ENCODE peak calls at places on chromosomes 4 and X, in four cellular contexts. F, D, M and G are unnamed samples.

GRCh38 chrX:119247702-119248101 is 11.6 kb downstream of the PGRMC1 start:
- DNase-seq in F (no peak), D (no peak), M (no peak), G (no peak)

GRCh38 chr4:60216752-60217151 is 983.4 kb upstream of the ADGRL3 start:
- DNase-seq in F (no peak), D (peak; percentile 8), M (peak; percentile 82), G (no peak)

GRCh38 chrX:68332156-68332823 is 101.0 kb downstream of the OPHN1 start:
- DNase-seq in F (no peak), D (no peak), M (no peak), G (no peak)

GRCh38 chr4:7819446-7819845 is 120.2 kb downstream of the AFAP1 start:
- DNase-seq in F (no peak), D (no peak), M (no peak), G (no peak)

GRCh38 chr4:85477538-85477937 is 2.6 kb downstream of the ARHGAP24 start:
- DNase-seq in F (no peak), D (peak; percentile 26), M (peak; percentile 18), G (no peak)

GRCh38 chr4:76306882-76307669 is 543 bp downstream of the STBD1 start:
- DNase-seq in F (peak; percentile 71), D (peak; percentile 49), M (peak; percentile 68), G (no peak)

GRCh38 chr4:8319731-8320385 is 50.3 kb downstream of the HTRA3 start:
- DNase-seq in F (peak; percentile 31), D (no peak), M (no peak), G (peak; percentile 86)

GRCh38 chrX:11341274-11342256 is 48.4 kb downstream of the AMELX start:
- DNase-seq in F (peak; percentile 67), D (peak; percentile 88), M (peak; percentile 86), G (no peak)

GRCh38 chrX:110003167-110004156 is 548 bp downstream of the TMEM164 start:
- DNase-seq in F (peak; percentile 18), D (no peak), M (peak; percentile 38), G (no peak)

GRCh38 chrX:53356186-53356585 is 66.3 kb downstream of the SMC1A start:
- DNase-seq in F (no peak), D (no peak), M (no peak), G (no peak)

GRCh38 chr4:77911842-77912450 is 49.3 kb downstream of the MRPL1 start:
- DNase-seq in F (no peak), D (peak; percentile 62), M (no peak), G (no peak)

GRCh38 chr4:53905281-53905934 is 159.0 kb downstream of the CHIC2 start:
- DNase-seq in F (no peak), D (no peak), M (peak; percentile 80), G (no peak)

GRCh38 chr4:53899544-53900274 is 164.7 kb downstream of the CHIC2 start:
- DNase-seq in F (no peak), D (peak; percentile 76), M (peak; percentile 73), G (no peak)

GRCh38 chr4:53895137-53895536 is 169.3 kb downstream of the CHIC2 start:
- DNase-seq in F (no peak), D (no peak), M (no peak), G (peak; percentile 22)

GRCh38 chr4:53902786-53903185 is 161.6 kb downstream of the CHIC2 start:
- DNase-seq in F (no peak), D (no peak), M (no peak), G (no peak)

GRCh38 chr4:53900275-53900649 is 164.1 kb downstream of the CHIC2 start:
- DNase-seq in F (no peak), D (no peak), M (no peak), G (no peak)
- H3K4me3 ChIP-seq in F (no peak overlapping the region), D (peak overlapping the region; percentile 9), M (peak overlapping the region; percentile 50), G (no peak overlapping the region)

DNA sequence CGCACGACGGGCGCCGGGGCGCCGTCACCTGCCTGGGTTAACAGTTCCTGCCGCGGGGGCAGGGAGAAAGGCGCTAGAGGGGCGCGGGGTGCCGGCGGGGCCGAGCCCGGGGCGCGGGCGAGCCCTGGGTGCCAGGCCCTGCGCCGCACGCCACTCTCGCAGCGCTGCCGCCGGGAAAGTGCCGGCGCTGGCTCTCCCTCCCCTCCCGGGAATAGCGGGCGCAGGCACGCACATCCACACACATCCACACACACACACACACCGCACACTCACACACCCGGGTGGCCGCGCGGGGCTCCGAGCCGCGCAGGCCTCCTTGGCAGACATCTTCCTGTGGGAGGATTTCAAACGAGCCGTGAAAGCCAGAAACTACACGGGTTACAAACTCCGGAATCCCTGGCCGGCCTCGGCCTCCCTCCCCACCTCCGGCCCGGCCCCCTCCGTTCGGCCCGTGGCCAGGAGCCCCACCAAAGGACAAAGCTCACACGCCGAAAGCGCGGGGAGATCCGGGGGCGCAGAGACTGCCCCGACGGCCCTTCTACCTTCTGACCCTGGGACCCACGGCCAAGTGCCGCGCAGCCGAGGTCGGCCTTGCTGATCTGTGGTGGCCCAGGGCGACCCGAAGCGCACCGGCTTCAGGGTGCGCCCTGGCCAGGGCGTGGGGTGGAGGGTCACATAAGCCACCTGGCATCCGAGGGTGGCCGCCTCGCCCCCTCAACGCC is 92.3 kb downstream of the BCOR start:
- DNase-seq in F (no peak), D (no peak), M (no peak), G (no peak)
- H3K4me3 ChIP-seq in F (peak overlapping the region; percentile 28), D (no peak overlapping the region), M (no peak overlapping the region), G (peak overlapping the region; percentile 12)

GRCh38 chr4:174654634-174655033 is 132.3 kb upstream of the HPGD start:
- DNase-seq in F (no peak), D (no peak), M (no peak), G (no peak)
- H3K4me3 ChIP-seq in F (no peak overlapping the region), D (no peak overlapping the region), M (no peak overlapping the region), G (no peak overlapping the region)

GRCh38 chrX:43866423-43866822 is 15.8 kb downstream of the MAOB start:
- DNase-seq in F (no peak), D (no peak), M (no peak), G (no peak)
- H3K4me3 ChIP-seq in F (no peak overlapping the region), D (no peak overlapping the region), M (no peak overlapping the region), G (no peak overlapping the region)

DNA sequence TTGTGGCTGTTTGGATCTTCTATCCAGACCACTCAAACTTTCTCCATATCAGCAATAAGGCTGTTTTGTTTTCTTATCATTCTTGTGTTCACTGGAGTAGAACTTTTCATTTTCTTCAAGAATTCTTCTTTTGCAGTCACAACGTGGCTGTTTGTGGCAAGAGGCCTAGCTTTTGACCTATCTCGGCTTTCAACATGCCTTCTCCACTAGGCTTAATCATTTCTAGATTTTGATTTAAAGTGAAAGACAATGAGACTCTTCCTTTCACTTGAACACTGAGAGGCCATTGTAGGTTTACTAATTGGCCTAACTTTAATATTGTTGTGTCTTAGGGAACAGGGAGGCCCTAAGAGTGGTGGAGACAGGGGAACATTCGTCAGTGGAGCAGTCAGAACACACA is 19.1 kb downstream of the FGF2 start:
- DNase-seq in F (no peak), D (no peak), M (no peak), G (no peak)
- H3K4me3 ChIP-seq in F (no peak overlapping the region), D (no peak overlapping the region), M (no peak overlapping the region), G (no peak overlapping the region)

GRCh38 chr4:1575418-1576199 is 108.5 kb downstream of the FAM53A start:
- DNase-seq in F (peak; percentile 13), D (no peak), M (no peak), G (no peak)
- H3K4me3 ChIP-seq in F (no peak overlapping the region), D (no peak overlapping the region), M (no peak overlapping the region), G (no peak overlapping the region)

GRCh38 chr4:16116493-16116990 is 32.7 kb upstream of the PROM1 start:
- DNase-seq in F (no peak), D (no peak), M (no peak), G (peak; percentile 71)
- H3K4me3 ChIP-seq in F (no peak overlapping the region), D (no peak overlapping the region), M (no peak overlapping the region), G (no peak overlapping the region)